ENCODE peak calls at places on chromosomes 3 and 15, in nine cellular contexts. X is mucosa of descending colon; Z is hepatocyte; B is A673; J is PC-3; G is cardiac muscle cell; L is left ventricle myocardium inferior; A is CD8-positive, alpha-beta T cell; F is fibroblast of lung. U is an unnamed sample.

GRCh38 chr15:45670511-45670910 is 35.7 kb downstream of the SQOR start:
- DNase-seq in G (no peak), B (no peak), Z (no peak), F (peak; percentile 9), A (no peak), X (no peak), L (no peak), J (no peak), U (no peak)

GRCh38 chr15:34366271-34367043 is 539 bp downstream of the LPCAT4 start:
- DNase-seq in J (peak; percentile 84), L (peak; percentile 70), F (peak; percentile 48), A (peak; percentile 56), Z (peak; percentile 85), G (peak; percentile 90), X (peak; percentile 88), B (peak; percentile 66), U (peak; percentile 65)

GRCh38 chr3:163916596-163917560 is 1161.4 kb downstream of the SI start:
- DNase-seq in L (no peak), A (no peak), Z (peak; percentile 6), F (no peak), X (peak; percentile 80), G (no peak), B (peak; percentile 52), J (peak; percentile 62), U (no peak)

GRCh38 chr15:57667171-57667924 is 39.2 kb upstream of the POLR2M start:
- DNase-seq in A (no peak), L (no peak), Z (peak; percentile 68), B (peak; percentile 53), J (peak; percentile 65), F (peak; percentile 79), X (peak; percentile 42), G (peak; percentile 13), U (no peak)

GRCh38 chr3:19934098-19934566 is at the start of gene EFHB:
- DNase-seq in G (peak; percentile 66), X (peak; percentile 83), B (peak; percentile 27), F (peak; percentile 11), Z (peak; percentile 81), L (peak; percentile 26), J (peak; percentile 25), A (no peak), U (peak; percentile 41)

GRCh38 chr3:185152433-185153169 is at the start of gene C3orf70:
- DNase-seq in Z (peak; percentile 74), B (peak; percentile 56), L (peak; percentile 75), A (no peak), F (peak; percentile 58), X (peak; percentile 60), J (peak; percentile 15), G (peak; percentile 54), U (peak; percentile 76)

GRCh38 chr3:41808152-41808551 is 153.8 kb downstream of the ULK4 start:
- DNase-seq in X (no peak), F (peak; percentile 36), B (no peak), G (peak; percentile 6), A (no peak), L (no peak), J (peak; percentile 73), Z (peak; percentile 5), U (no peak)

GRCh38 chr15:61144055-61144454 is 85.0 kb downstream of the RORA start:
- DNase-seq in G (no peak), J (no peak), B (no peak), Z (no peak), L (no peak), F (no peak), X (no peak), A (no peak), U (no peak)

GRCh38 chr3:159787794-159788205 is 200.8 kb upstream of the IL12A start:
- DNase-seq in A (no peak), F (peak; percentile 86), B (no peak), L (no peak), J (peak; percentile 81), Z (peak; percentile 65), X (no peak), G (no peak), U (no peak)

GRCh38 chr3:78741066-78741645 is 1026.6 kb downstream of the ROBO1 start:
- DNase-seq in L (no peak), X (peak; percentile 7), F (no peak), J (peak; percentile 62), G (no peak), B (no peak), A (no peak), Z (no peak), U (no peak)

GRCh38 chr3:118204052-118204451 is 830.6 kb downstream of the IGSF11 start:
- DNase-seq in G (no peak), A (no peak), F (no peak), L (no peak), Z (no peak), J (no peak), X (no peak), B (no peak), U (no peak)

GRCh38 chr3:18153571-18154173 is 271.5 kb downstream of the SATB1 start:
- DNase-seq in J (peak; percentile 86), G (no peak), Z (peak; percentile 75), F (peak; percentile 83), A (no peak), X (no peak), B (no peak), L (no peak), U (no peak)

GRCh38 chr15:65856821-65857455 is 12.4 kb upstream of the RAB11A start:
- DNase-seq in Z (peak; percentile 68), F (peak; percentile 66), L (peak; percentile 47), A (peak; percentile 84), J (peak; percentile 71), X (peak; percentile 93), G (peak; percentile 72), B (peak; percentile 76), U (peak; percentile 57)

GRCh38 chr3:165837058-165837525 is at the start of gene BCHE:
- DNase-seq in A (no peak), B (peak; percentile 82), X (peak; percentile 14), L (peak; percentile 20), J (peak; percentile 38), Z (peak; percentile 35), G (peak; percentile 69), F (peak; percentile 89), U (peak; percentile 4)

GRCh38 chr15:25061808-25062550 is 107.2 kb downstream of the SNRPN start:
- DNase-seq in F (no peak), A (no peak), G (no peak), B (no peak), X (no peak), J (no peak), Z (no peak), L (no peak), U (no peak)

GRCh38 chr15:25059698-25060471 is 105.1 kb downstream of the SNRPN start:
- DNase-seq in Z (no peak), L (no peak), F (no peak), J (no peak), G (no peak), A (no peak), X (no peak), B (no peak), U (no peak)

GRCh38 chr15:25060996-25061620 is 106.3 kb downstream of the SNRPN start:
- DNase-seq in F (no peak), Z (no peak), B (no peak), G (no peak), A (no peak), X (no peak), L (no peak), J (no peak), U (no peak)

GRCh38 chr15:25058080-25058785 is 103.4 kb downstream of the SNRPN start:
- DNase-seq in G (no peak), A (no peak), J (no peak), B (no peak), L (no peak), F (no peak), Z (no peak), X (no peak), U (no peak)

GRCh38 chr15:25060472-25060803 is 105.7 kb downstream of the SNRPN start:
- DNase-seq in L (no peak), Z (no peak), G (no peak), B (no peak), X (no peak), A (no peak), F (no peak), J (no peak), U (no peak)
- H3K9me3 ChIP-seq in L (peaks cover 100% of the 10 kb centered on the region), Z (peaks cover 72% of the 10 kb centered on the region), G (peaks cover 20% of the 10 kb centered on the region), B (peaks cover 92% of the 10 kb centered on the region), X (peaks cover 100% of the 10 kb centered on the region), A (peaks cover 98% of the 10 kb centered on the region), F (peaks cover 46% of the 10 kb centered on the region), J (peaks cover 71% of the 10 kb centered on the region), U (no peaks in the 10 kb centered on the region)

DNA sequence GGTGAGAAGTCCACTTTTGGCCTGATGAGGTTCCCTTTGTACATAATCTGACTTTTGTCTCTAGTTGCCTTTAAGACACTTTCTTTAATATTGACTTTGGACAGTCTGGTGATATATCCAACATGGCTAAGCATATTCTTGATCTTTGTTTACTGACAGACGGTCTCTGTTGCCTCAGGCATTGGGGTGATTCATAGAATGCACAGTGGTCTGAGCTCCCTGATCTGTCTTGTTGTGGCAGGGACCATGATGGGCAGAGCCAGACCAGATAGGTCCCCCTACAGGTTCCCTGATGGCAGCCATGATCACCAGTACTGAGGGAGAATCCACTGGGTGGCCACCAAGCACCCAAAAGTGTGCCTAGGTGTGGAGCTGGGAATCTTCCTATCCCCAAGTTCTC is 678.1 kb downstream of the MCTP2 start:
- DNase-seq in X (no peak), Z (no peak), B (no peak), F (no peak), L (no peak), A (no peak), J (no peak), G (no peak), U (no peak)
- H3K9me3 ChIP-seq in X (no peaks in the 10 kb centered on the region), Z (no peaks in the 10 kb centered on the region), B (no peaks in the 10 kb centered on the region), F (no peaks in the 10 kb centered on the region), L (peaks cover 74% of the 10 kb centered on the region), A (no peaks in the 10 kb centered on the region), J (no peaks in the 10 kb centered on the region), G (no peaks in the 10 kb centered on the region), U (no peaks in the 10 kb centered on the region)

DNA sequence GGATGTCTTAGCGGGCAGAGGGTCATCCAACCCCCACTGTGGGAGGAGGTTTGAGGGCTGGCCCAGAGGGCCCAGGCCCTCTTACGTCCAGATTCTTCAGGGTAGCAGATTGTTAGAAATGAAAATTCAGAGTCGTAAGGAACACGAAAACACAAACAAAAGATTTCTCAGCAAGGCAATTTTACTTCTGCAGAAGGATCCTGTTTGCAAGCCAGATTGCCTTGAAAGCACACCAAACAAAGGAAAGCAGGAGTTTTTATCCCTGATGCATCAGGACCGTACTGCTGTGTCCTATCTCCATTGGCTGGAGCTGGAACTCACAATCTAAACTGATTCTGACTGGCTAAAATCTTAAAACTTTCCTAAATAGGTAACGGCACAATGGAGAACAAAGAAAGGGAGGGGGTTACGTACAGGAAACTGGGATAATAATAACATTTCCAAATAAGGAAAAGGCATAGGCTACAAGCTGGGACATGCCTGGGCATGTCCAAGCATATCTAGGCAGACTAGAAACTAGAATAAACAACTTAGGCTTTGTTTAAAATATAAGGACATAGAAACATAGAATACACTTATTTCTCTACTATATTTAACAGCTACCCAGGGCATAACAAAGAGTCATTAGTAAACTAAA is 97.3 kb upstream of the C2CD4B start:
- DNase-seq in B (no peak), X (no peak), L (no peak), F (peak; percentile 36), J (no peak), Z (no peak), G (no peak), A (no peak), U (no peak)
- H3K9me3 ChIP-seq in B (peaks cover 29% of the 10 kb centered on the region), X (peaks cover 22% of the 10 kb centered on the region), L (peaks cover 49% of the 10 kb centered on the region), F (no peaks in the 10 kb centered on the region), J (peaks cover 9% of the 10 kb centered on the region), Z (no peaks in the 10 kb centered on the region), G (no peaks in the 10 kb centered on the region), A (peaks cover 8% of the 10 kb centered on the region), U (no peaks in the 10 kb centered on the region)

DNA sequence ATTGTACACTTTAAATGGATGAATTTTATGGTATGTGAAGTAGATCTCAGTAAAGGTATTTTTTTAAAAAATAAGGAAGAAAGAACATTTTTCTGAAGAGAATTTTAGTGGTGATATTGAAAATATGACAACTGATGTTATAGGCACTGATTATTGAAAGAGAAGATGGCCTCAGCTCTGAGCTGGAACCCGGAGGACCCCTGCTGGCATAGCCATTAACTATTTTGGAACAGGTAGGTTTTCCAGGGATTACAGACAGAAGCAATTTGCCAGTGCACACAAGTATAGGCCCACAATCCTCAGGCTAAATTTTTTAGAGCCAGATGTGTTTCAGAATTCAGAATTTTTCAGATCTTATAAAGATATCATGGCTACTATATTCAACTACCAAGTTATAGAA is 315.9 kb upstream of the GPR149 start:
- DNase-seq in A (no peak), X (peak; percentile 4), B (no peak), G (no peak), L (no peak), J (peak; percentile 25), F (no peak), Z (no peak), U (no peak)
- H3K9me3 ChIP-seq in A (no peaks in the 10 kb centered on the region), X (no peaks in the 10 kb centered on the region), B (no peaks in the 10 kb centered on the region), G (no peaks in the 10 kb centered on the region), L (peaks cover 29% of the 10 kb centered on the region), J (no peaks in the 10 kb centered on the region), F (no peaks in the 10 kb centered on the region), Z (no peaks in the 10 kb centered on the region), U (no peaks in the 10 kb centered on the region)